ENCODE peak calls at places on chromosomes 12 and 14, in nine cellular contexts. R, Z, F, S, C, Y, O, J and H are unnamed samples.
A peak's percentile ranks its signal among the peaks of the same experiment; 100 is the strongest.

GRCh38 chr12:40691913-40692616 is at the start of gene CNTN1:
- DNase-seq in Z (peak; percentile 28), S (peak; percentile 30), R (peak; percentile 52), J (peak; percentile 99), O (no peak), C (peak; percentile 33), F (peak; percentile 13), Y (no peak), H (peak; percentile 21)

GRCh38 chr12:39173689-39174088 is 268.3 kb upstream of the CPNE8 start:
- DNase-seq in F (no peak), S (no peak), J (no peak), R (no peak), Y (no peak), O (no peak), C (peak; percentile 18), Z (no peak), H (no peak)

GRCh38 chr12:31832740-31833540 is 104.1 kb upstream of the AMN1 start:
- DNase-seq in O (no peak), F (no peak), Z (no peak), S (no peak), C (peak; percentile 44), Y (no peak), J (no peak), R (no peak), H (no peak)

GRCh38 chr12:26212356-26212755 is 17.0 kb downstream of the SSPN start:
- DNase-seq in Z (no peak), S (no peak), F (no peak), J (no peak), R (no peak), C (no peak), O (no peak), Y (no peak), H (no peak)

GRCh38 chr12:20269352-20270067 is 98.8 kb upstream of the PDE3A start:
- DNase-seq in C (no peak), J (no peak), F (no peak), R (no peak), S (no peak), O (no peak), Z (no peak), Y (no peak), H (peak; percentile 34)

GRCh38 chr14:75494898-75495297 is 27.4 kb upstream of the BATF start:
- DNase-seq in F (no peak), Z (no peak), J (no peak), R (no peak), Y (no peak), S (no peak), O (peak; percentile 39), C (no peak), H (no peak)

GRCh38 chr12:128644664-128645296 is 179.0 kb downstream of the SLC15A4 start:
- DNase-seq in Y (no peak), C (no peak), F (no peak), S (no peak), R (peak; percentile 63), O (no peak), Z (no peak), J (peak; percentile 19), H (no peak)

GRCh38 chr12:128191380-128191779 is 75.6 kb upstream of the TMEM132C start:
- DNase-seq in R (no peak), O (no peak), J (no peak), C (no peak), Z (no peak), Y (no peak), S (no peak), F (no peak), H (no peak)

GRCh38 chr12:92745874-92746553 is 43.2 kb downstream of the PLEKHG7 start:
- DNase-seq in Y (peak; percentile 70), J (peak; percentile 72), O (peak; percentile 95), C (no peak), F (peak; percentile 83), S (peak; percentile 98), R (peak; percentile 68), Z (peak; percentile 89), H (peak; percentile 84)

GRCh38 chr12:49515266-49515665 is 23.6 kb upstream of the KCNH3 start:
- DNase-seq in F (no peak), C (no peak), O (peak; percentile 85), J (peak; percentile 47), Z (no peak), S (peak; percentile 84), R (no peak), Y (peak; percentile 13), H (peak; percentile 62)

GRCh38 chr14:54329082-54329695 is 67.6 kb upstream of the CDKN3 start:
- DNase-seq in F (peak; percentile 19), R (no peak), Y (no peak), S (peak; percentile 77), J (peak; percentile 60), O (peak; percentile 78), Z (peak; percentile 57), C (no peak), H (peak; percentile 79)

GRCh38 chr12:20716037-20716436 is 20.9 kb downstream of the SLCO1C1 start:
- DNase-seq in C (no peak), S (no peak), Z (no peak), J (no peak), Y (no peak), F (no peak), O (no peak), R (no peak), H (no peak)

GRCh38 chr14:44846232-44846824 is 115.4 kb downstream of the KLHL28 start:
- DNase-seq in Y (no peak), J (peak; percentile 21), C (no peak), O (peak; percentile 67), Z (no peak), R (no peak), S (peak; percentile 73), F (no peak), H (peak; percentile 45)

GRCh38 chr12:8687846-8688601 is 9.8 kb upstream of the RIMKLB start:
- DNase-seq in O (peak; percentile 82), R (no peak), S (peak; percentile 95), F (no peak), C (no peak), Y (no peak), Z (peak; percentile 59), J (peak; percentile 36), H (peak; percentile 78)

GRCh38 chr14:54312166-54312801 is 84.5 kb upstream of the CDKN3 start:
- DNase-seq in R (no peak), J (peak; percentile 24), Z (no peak), Y (peak; percentile 78), C (no peak), F (no peak), O (peak; percentile 90), S (peak; percentile 92), H (peak; percentile 89)

GRCh38 chr12:39935839-39936238 is 170.0 kb downstream of the SLC2A13 start:
- DNase-seq in R (no peak), O (no peak), S (no peak), C (no peak), Z (no peak), Y (no peak), J (no peak), F (no peak), H (no peak)

GRCh38 chr14:35553808-35554207 is 19.8 kb downstream of the INSM2 start:
- DNase-seq in S (peak; percentile 77), Z (no peak), R (no peak), J (no peak), O (peak; percentile 58), C (no peak), F (no peak), Y (peak; percentile 26), H (peak; percentile 17)

GRCh38 chr12:131137836-131138637 is 184.3 kb downstream of the ADGRD1 start:
- DNase-seq in R (no peak), Z (no peak), C (no peak), Y (no peak), J (peak; percentile 73), S (peak; percentile 5), F (no peak), O (no peak), H (peak; percentile 58)
- TF ChIP-seq CTCF in R (no peak), Z (no peak), C (no peak), Y (no peak), J (peak; percentile 47), S (no peak), F (peak; percentile 26), O (no peak), H (no peak)

GRCh38 chr12:64082866-64083268 is 139.2 kb downstream of the KICS2 start:
- DNase-seq in C (no peak), O (no peak), Y (no peak), F (no peak), Z (no peak), R (peak; percentile 60), J (no peak), S (no peak), H (no peak)
- H3K4me3 ChIP-seq in C (no peak overlapping the region), O (no peak overlapping the region), Y (no peak overlapping the region), F (peak overlapping the region; percentile 7), Z (no peak overlapping the region), R (no peak overlapping the region), J (no peak overlapping the region), S (peak overlapping the region; percentile 2), H (no peak overlapping the region)

GRCh38 chr12:89649139-89649538 is 59.5 kb downstream of the ATP2B1 start:
- DNase-seq in S (no peak), F (no peak), J (no peak), R (no peak), Z (no peak), O (no peak), Y (no peak), C (no peak), H (no peak)

GRCh38 chr12:89651192-89651591 is 57.4 kb downstream of the ATP2B1 start:
- DNase-seq in S (no peak), C (no peak), O (no peak), Z (no peak), R (no peak), J (no peak), Y (no peak), F (no peak), H (no peak)

GRCh38 chr12:89649820-89650219 is 58.8 kb downstream of the ATP2B1 start:
- DNase-seq in F (no peak), R (no peak), C (no peak), J (no peak), O (no peak), S (no peak), Z (no peak), Y (no peak), H (no peak)

GRCh38 chr12:89650239-89650638 is 58.4 kb downstream of the ATP2B1 start:
- DNase-seq in J (no peak), Y (no peak), S (no peak), O (peak; percentile 56), Z (no peak), C (no peak), F (no peak), R (no peak), H (no peak)

GRCh38 chr12:89648211-89648930 is 60.3 kb downstream of the ATP2B1 start:
- DNase-seq in Z (no peak), R (peak; percentile 30), Y (no peak), S (peak; percentile 57), O (no peak), J (no peak), F (no peak), C (no peak), H (peak; percentile 92)
- TF ChIP-seq CTCF in Z (no peak), R (no peak), Y (no peak), S (no peak), O (no peak), J (no peak), F (no peak), C (no peak), H (no peak)

DNA sequence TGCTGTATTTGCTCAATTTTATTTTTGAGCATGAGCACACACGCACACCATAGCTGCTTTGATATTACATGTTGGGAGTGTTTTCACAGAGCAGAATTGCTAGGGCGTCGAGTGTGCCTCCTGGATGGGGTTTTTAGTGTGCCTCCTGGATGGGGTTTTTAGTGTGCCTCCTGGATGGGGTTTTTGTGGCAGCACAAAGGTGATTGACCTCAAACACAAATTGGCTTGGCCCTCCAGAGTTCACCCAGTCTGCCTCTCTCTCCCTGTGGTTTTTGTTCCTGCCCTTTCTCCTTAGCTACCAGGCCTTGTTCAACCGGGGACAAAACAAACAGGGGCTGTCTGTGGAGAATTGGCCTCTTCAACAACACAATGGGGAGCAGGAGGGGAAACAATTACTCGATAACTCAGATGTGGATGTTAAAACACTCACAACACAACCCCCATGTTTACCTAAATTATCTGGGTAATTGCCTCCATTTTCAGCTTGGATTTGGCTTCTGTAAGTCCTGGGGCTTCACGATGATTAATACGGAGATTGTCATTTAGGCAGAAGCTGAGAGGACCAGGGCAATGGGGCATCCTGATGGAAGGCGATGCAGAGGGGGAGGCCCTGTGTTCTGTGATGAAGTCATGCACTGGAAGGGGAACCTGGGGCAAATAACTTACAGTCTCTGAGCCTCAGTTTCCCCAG is 26.9 kb downstream of the TBX3 start:
- DNase-seq in R (no peak), F (no peak), Y (no peak), Z (no peak), J (no peak), O (no peak), S (no peak), C (no peak), H (peak; percentile 34)
- H3K4me3 ChIP-seq in R (no peak overlapping the region), F (no peak overlapping the region), Y (no peak overlapping the region), Z (no peak overlapping the region), J (no peak overlapping the region), O (no peak overlapping the region), S (no peak overlapping the region), C (no peak overlapping the region), H (no peak overlapping the region)